ENCODE peak calls at places on chromosomes 3 and 15, in six cellular contexts. Z, D, Y, V, L and U are unnamed samples.

GRCh38 chr3:66453525-66454463 is 47.0 kb downstream of the LRIG1 start:
- DNase-seq in Z (no peak), D (no peak), Y (no peak), V (no peak), L (no peak), U (no peak)

GRCh38 chr3:75978686-75979085 is 193.3 kb upstream of the ZNF717 start:
- DNase-seq in Z (no peak), D (no peak), Y (no peak), V (peak), L (no peak), U (peak)

GRCh38 chr3:64048631-64049061 is 25.4 kb upstream of the PSMD6 start:
- DNase-seq in Z (no peak), D (no peak), Y (no peak), V (peak), L (no peak), U (peak)

GRCh38 chr15:43893956-43894355 is 67.2 kb downstream of the WDR76 start:
- DNase-seq in Z (no peak), D (no peak), Y (no peak), V (no peak), L (no peak), U (no peak)

GRCh38 chr3:184788751-184789150 is 23.2 kb upstream of the VPS8 start:
- DNase-seq in Z (no peak), D (no peak), Y (no peak), V (peak), L (no peak), U (peak)

GRCh38 chr3:196186661-196187573 is 24.3 kb downstream of the ZDHHC19 start:
- DNase-seq in Z (no peak), D (no peak), Y (peak), V (no peak), L (peak), U (no peak)

GRCh38 chr3:107220538-107220937 is 156.7 kb upstream of the CCDC54 start:
- DNase-seq in Z (no peak), D (no peak), Y (no peak), V (no peak), L (no peak), U (no peak)

GRCh38 chr15:31024979-31025378 is 33.6 kb upstream of the MTMR10 start:
- DNase-seq in Z (no peak), D (peak), Y (no peak), V (no peak), L (no peak), U (peak)

GRCh38 chr15:101652783-101653430 is 726 bp upstream of the TM2D3 start:
- DNase-seq in Z (no peak), D (no peak), Y (no peak), V (peak), L (no peak), U (peak)

GRCh38 chr3:39146611-39147373 is 6.6 kb downstream of the CSRNP1 start:
- DNase-seq in Z (peak), D (peak), Y (peak), V (peak), L (no peak), U (peak)

GRCh38 chr3:143011705-143012104 is 10.3 kb downstream of the U2SURP start:
- DNase-seq in Z (no peak), D (no peak), Y (no peak), V (no peak), L (no peak), U (no peak)

GRCh38 chr15:81113861-81114261 is 20.2 kb upstream of the CFAP161 start:
- DNase-seq in Z (no peak), D (no peak), Y (no peak), V (peak), L (no peak), U (peak)

GRCh38 chr15:81108427-81108826 is 25.6 kb upstream of the CFAP161 start:
- DNase-seq in Z (no peak), D (no peak), Y (peak), V (peak), L (peak), U (peak)

GRCh38 chr15:81111018-81111417 is 23.1 kb upstream of the CFAP161 start:
- DNase-seq in Z (no peak), D (no peak), Y (no peak), V (no peak), L (no peak), U (no peak)

GRCh38 chr15:81113204-81113657 is 20.8 kb upstream of the CFAP161 start:
- DNase-seq in Z (no peak), D (no peak), Y (no peak), V (no peak), L (no peak), U (no peak)

DNA sequence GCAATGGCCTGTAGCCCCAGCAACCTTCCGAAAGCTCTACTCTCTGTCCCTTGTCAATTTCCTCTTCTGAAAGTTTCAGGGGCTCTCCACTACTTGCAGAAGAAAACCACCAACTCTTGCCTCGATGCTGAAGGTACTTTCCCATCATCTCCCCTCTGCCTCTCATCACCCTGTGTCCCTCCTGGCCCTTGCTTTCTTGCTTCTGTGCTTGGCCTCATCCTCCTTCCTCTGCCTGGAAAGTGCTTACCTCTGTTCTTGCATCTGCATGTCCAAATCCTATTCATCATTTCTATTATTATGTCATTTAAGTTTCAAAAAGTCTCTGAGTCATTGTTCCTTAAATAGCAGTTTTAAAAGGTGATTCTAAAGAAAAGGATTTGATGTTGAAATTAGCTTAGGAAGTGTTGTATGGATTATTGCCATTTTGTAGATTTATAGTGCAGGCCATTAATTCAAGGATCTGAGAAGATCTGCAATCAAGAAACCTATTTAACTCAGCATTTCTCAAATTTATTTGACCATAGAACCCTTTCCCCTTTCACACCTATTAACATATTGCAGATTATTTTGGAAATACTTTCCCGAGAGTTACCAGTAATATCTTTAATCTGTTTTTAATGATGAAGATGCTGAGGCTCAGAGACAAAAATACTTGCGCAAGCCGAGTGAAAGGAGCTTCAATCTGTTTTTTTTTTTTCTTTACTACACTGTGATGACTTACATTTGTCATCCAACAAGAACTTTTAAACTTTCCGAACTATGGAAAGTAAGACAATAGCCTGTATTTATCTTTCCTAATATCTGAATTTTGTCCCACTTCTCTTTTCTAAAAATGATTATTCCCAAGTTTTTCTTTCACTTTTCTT is 22.3 kb upstream of the CFAP161 start:
- DNase-seq in Z (no peak), D (no peak), Y (no peak), V (no peak), L (peak), U (peak)
- TF ChIP-seq EZH2phosphoT487 in Z (no peak), D (no peak), Y (no peak), V (no peak), L (no peak), U (no peak)

GRCh38 chr3:129601713-129602112 is 4.8 kb downstream of the PLXND1 start:
- DNase-seq in Z (no peak), D (no peak), Y (no peak), V (no peak), L (no peak), U (no peak)

GRCh38 chr3:129602309-129602708 is 4.2 kb downstream of the PLXND1 start:
- DNase-seq in Z (no peak), D (no peak), Y (no peak), V (no peak), L (no peak), U (no peak)

GRCh38 chr3:129603561-129603942 is 2.9 kb downstream of the PLXND1 start:
- DNase-seq in Z (no peak), D (no peak), Y (no peak), V (no peak), L (no peak), U (peak)

GRCh38 chr3:129604223-129604941 is 2.1 kb downstream of the PLXND1 start:
- DNase-seq in Z (no peak), D (no peak), Y (no peak), V (peak), L (no peak), U (peak)

GRCh38 chr3:129602730-129603560 is 3.5 kb downstream of the PLXND1 start:
- DNase-seq in Z (no peak), D (peak), Y (no peak), V (peak), L (no peak), U (peak)
- TF ChIP-seq EZH2phosphoT487 in Z (no peak), D (no peak), Y (no peak), V (no peak), L (no peak), U (no peak)

DNA sequence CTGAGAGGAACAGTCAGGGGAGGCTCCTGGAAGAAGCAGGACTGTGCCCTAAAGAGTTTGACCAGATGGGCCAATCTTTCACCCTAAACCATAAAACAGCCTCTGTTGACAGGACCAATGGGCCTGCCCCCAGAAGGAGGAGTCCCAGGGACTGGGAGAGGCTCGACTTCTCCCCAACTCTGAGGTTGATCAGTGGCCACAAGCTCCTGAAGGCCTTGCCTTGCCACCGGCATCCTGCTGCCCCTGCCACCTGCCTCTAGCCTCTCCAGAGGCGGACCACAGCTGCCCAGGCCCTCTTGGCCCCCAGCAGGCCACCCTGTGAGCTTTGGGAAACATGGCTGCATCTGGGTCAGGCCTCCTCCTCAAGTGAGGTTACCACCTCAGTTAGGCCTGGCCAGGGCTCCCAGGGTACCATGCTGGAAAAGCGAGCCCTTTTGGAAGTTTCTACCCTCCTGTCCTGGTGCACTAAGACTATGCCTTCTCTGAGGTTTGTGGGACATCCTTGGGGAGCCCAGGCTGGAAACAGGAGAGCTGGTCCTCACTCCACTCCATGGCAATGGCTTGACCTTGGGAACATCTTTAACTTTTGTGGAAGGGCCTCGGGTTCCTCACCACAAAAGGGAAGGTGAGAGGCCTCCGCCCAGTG is 2.9 kb downstream of the VIPR1 start:
- DNase-seq in Z (no peak), D (peak), Y (no peak), V (no peak), L (no peak), U (no peak)
- TF ChIP-seq EZH2phosphoT487 in Z (no peak), D (no peak), Y (no peak), V (no peak), L (no peak), U (no peak)

GRCh38 chr3:126926684-126927404 is 56.1 kb upstream of the PLXNA1 start:
- DNase-seq in Z (peak), D (peak), Y (no peak), V (peak), L (no peak), U (peak)

GRCh38 chr3:126924458-126924857 is 58.5 kb upstream of the PLXNA1 start:
- DNase-seq in Z (no peak), D (no peak), Y (no peak), V (no peak), L (no peak), U (no peak)

GRCh38 chr3:126927405-126927750 is 55.5 kb upstream of the PLXNA1 start:
- DNase-seq in Z (no peak), D (no peak), Y (no peak), V (no peak), L (no peak), U (peak)

GRCh38 chr3:126923895-126924294 is 59.0 kb upstream of the PLXNA1 start:
- DNase-seq in Z (no peak), D (no peak), Y (no peak), V (no peak), L (no peak), U (no peak)

GRCh38 chr3:126925411-126926171 is 57.3 kb upstream of the PLXNA1 start:
- DNase-seq in Z (no peak), D (no peak), Y (no peak), V (no peak), L (no peak), U (peak)
- TF ChIP-seq EZH2phosphoT487 in Z (no peak), D (no peak), Y (no peak), V (no peak), L (no peak), U (no peak)